ENCODE peak calls at places on chromosomes 12 and 14, in eight cellular contexts. One of them, this sample, is unnamed.

GRCh38 chr14:33902363-33902762 is 48.5 kb downstream of the EGLN3 start:
- DNase-seq in GM20000: no peak
- DNase-seq in dorsolateral prefrontal cortex: no peak
- DNase-seq in HCT116: no peak
- DNase-seq in BJ: no peak
- DNase-seq in neural crest cell: no peak
- DNase-seq in ovary: no peak
- DNase-seq in bronchial epithelial cell: no peak
- DNase-seq in this sample: no peak

GRCh38 chr12:49121047-49121696 is 10.0 kb downstream of the TUBA1B start:
- DNase-seq in GM20000: no peak
- DNase-seq in dorsolateral prefrontal cortex: peak
- DNase-seq in HCT116: peak
- DNase-seq in BJ: no peak
- DNase-seq in neural crest cell: peak
- DNase-seq in ovary: no peak
- DNase-seq in bronchial epithelial cell: peak
- DNase-seq in this sample: no peak

GRCh38 chr14:37602605-37603453 is 7.4 kb downstream of the TTC6 start:
- DNase-seq in GM20000: no peak
- DNase-seq in dorsolateral prefrontal cortex: no peak
- DNase-seq in HCT116: no peak
- DNase-seq in BJ: no peak
- DNase-seq in neural crest cell: no peak
- DNase-seq in ovary: no peak
- DNase-seq in bronchial epithelial cell: no peak
- DNase-seq in this sample: no peak

GRCh38 chr14:22305563-22306127 is 283.4 kb downstream of the DAD1 start:
- DNase-seq in GM20000: peak
- DNase-seq in dorsolateral prefrontal cortex: no peak
- DNase-seq in HCT116: no peak
- DNase-seq in BJ: no peak
- DNase-seq in neural crest cell: no peak
- DNase-seq in ovary: no peak
- DNase-seq in bronchial epithelial cell: no peak
- DNase-seq in this sample: no peak

GRCh38 chr12:113055594-113056380 is 743 bp upstream of the DTX1 start:
- DNase-seq in GM20000: peak
- DNase-seq in dorsolateral prefrontal cortex: no peak
- DNase-seq in HCT116: no peak
- DNase-seq in BJ: no peak
- DNase-seq in neural crest cell: no peak
- DNase-seq in ovary: no peak
- DNase-seq in bronchial epithelial cell: no peak
- DNase-seq in this sample: no peak

GRCh38 chr14:60310086-60310684 is 61.2 kb downstream of the PPM1A start:
- DNase-seq in GM20000: no peak
- DNase-seq in dorsolateral prefrontal cortex: no peak
- DNase-seq in HCT116: no peak
- DNase-seq in BJ: no peak
- DNase-seq in neural crest cell: no peak
- DNase-seq in ovary: no peak
- DNase-seq in bronchial epithelial cell: no peak
- DNase-seq in this sample: no peak

GRCh38 chr14:104843006-104843405 is 22.1 kb upstream of the CEP170B start:
- DNase-seq in GM20000: no peak
- DNase-seq in dorsolateral prefrontal cortex: no peak
- DNase-seq in HCT116: no peak
- DNase-seq in BJ: no peak
- DNase-seq in neural crest cell: no peak
- DNase-seq in ovary: no peak
- DNase-seq in bronchial epithelial cell: no peak
- DNase-seq in this sample: no peak

GRCh38 chr12:93380480-93381121 is 2.9 kb downstream of the NUDT4 start:
- DNase-seq in GM20000: no peak
- DNase-seq in dorsolateral prefrontal cortex: no peak
- DNase-seq in HCT116: no peak
- DNase-seq in BJ: no peak
- DNase-seq in neural crest cell: no peak
- DNase-seq in ovary: no peak
- DNase-seq in bronchial epithelial cell: peak
- DNase-seq in this sample: no peak

GRCh38 chr12:72747460-72747859 is 475.3 kb downstream of the TRHDE start:
- DNase-seq in GM20000: no peak
- DNase-seq in dorsolateral prefrontal cortex: no peak
- DNase-seq in HCT116: no peak
- DNase-seq in BJ: no peak
- DNase-seq in neural crest cell: no peak
- DNase-seq in ovary: no peak
- DNase-seq in bronchial epithelial cell: no peak
- DNase-seq in this sample: no peak

GRCh38 chr14:24110060-24110459 is 4.5 kb upstream of the DCAF11 start:
- DNase-seq in GM20000: no peak
- DNase-seq in dorsolateral prefrontal cortex: no peak
- DNase-seq in HCT116: no peak
- DNase-seq in BJ: no peak
- DNase-seq in neural crest cell: no peak
- DNase-seq in ovary: no peak
- DNase-seq in bronchial epithelial cell: peak
- DNase-seq in this sample: no peak

DNA sequence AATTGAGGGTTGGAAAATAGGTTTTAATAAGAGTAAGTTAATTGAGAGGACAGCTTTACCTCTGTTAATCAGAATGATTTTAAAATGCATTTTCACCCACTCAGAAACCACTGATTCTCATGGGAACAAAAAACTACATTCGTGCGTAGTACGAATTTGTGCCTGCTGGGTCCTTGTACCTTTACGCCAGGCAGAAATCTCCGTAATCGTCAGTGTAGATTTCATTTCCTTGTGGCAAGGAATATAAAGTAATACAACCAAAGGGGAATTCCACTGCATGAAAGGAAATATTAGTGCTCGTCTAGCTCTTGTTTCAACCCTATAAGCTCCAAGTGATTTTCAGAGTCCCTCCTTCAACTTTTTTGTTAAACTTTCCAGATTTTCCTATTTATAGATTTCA is 90.5 kb downstream of the ETV6 start:
- DNase-seq in GM20000: no peak
- DNase-seq in dorsolateral prefrontal cortex: no peak
- DNase-seq in HCT116: no peak
- DNase-seq in BJ: no peak
- DNase-seq in neural crest cell: no peak
- DNase-seq in ovary: no peak
- DNase-seq in bronchial epithelial cell: peak
- DNase-seq in this sample: no peak
- TF ChIP-seq CTCF in GM20000: no peak
- TF ChIP-seq CTCF in dorsolateral prefrontal cortex: no peak
- TF ChIP-seq CTCF in HCT116: no peak
- TF ChIP-seq CTCF in BJ: no peak
- TF ChIP-seq CTCF in neural crest cell: no peak
- TF ChIP-seq CTCF in ovary: no peak
- TF ChIP-seq CTCF in bronchial epithelial cell: no peak
- TF ChIP-seq CTCF in this sample: no peak

GRCh38 chr14:39431416-39432178 is 636 bp downstream of the FBXO33 start:
- DNase-seq in GM20000: peak
- DNase-seq in dorsolateral prefrontal cortex: peak
- DNase-seq in HCT116: peak
- DNase-seq in BJ: no peak
- DNase-seq in neural crest cell: peak
- DNase-seq in ovary: peak
- DNase-seq in bronchial epithelial cell: peak
- DNase-seq in this sample: peak

GRCh38 chr14:39433452-39433813 is 1.2 kb upstream of the FBXO33 start:
- DNase-seq in GM20000: no peak
- DNase-seq in dorsolateral prefrontal cortex: no peak
- DNase-seq in HCT116: no peak
- DNase-seq in BJ: no peak
- DNase-seq in neural crest cell: no peak
- DNase-seq in ovary: no peak
- DNase-seq in bronchial epithelial cell: no peak
- DNase-seq in this sample: no peak

GRCh38 chr14:39432179-39432618 is at the start of gene FBXO33:
- DNase-seq in GM20000: peak
- DNase-seq in dorsolateral prefrontal cortex: peak
- DNase-seq in HCT116: peak
- DNase-seq in BJ: peak
- DNase-seq in neural crest cell: peak
- DNase-seq in ovary: peak
- DNase-seq in bronchial epithelial cell: peak
- DNase-seq in this sample: peak

GRCh38 chr14:39434401-39434800 is 2.2 kb upstream of the FBXO33 start:
- DNase-seq in GM20000: no peak
- DNase-seq in dorsolateral prefrontal cortex: no peak
- DNase-seq in HCT116: no peak
- DNase-seq in BJ: no peak
- DNase-seq in neural crest cell: no peak
- DNase-seq in ovary: no peak
- DNase-seq in bronchial epithelial cell: peak
- DNase-seq in this sample: no peak

DNA sequence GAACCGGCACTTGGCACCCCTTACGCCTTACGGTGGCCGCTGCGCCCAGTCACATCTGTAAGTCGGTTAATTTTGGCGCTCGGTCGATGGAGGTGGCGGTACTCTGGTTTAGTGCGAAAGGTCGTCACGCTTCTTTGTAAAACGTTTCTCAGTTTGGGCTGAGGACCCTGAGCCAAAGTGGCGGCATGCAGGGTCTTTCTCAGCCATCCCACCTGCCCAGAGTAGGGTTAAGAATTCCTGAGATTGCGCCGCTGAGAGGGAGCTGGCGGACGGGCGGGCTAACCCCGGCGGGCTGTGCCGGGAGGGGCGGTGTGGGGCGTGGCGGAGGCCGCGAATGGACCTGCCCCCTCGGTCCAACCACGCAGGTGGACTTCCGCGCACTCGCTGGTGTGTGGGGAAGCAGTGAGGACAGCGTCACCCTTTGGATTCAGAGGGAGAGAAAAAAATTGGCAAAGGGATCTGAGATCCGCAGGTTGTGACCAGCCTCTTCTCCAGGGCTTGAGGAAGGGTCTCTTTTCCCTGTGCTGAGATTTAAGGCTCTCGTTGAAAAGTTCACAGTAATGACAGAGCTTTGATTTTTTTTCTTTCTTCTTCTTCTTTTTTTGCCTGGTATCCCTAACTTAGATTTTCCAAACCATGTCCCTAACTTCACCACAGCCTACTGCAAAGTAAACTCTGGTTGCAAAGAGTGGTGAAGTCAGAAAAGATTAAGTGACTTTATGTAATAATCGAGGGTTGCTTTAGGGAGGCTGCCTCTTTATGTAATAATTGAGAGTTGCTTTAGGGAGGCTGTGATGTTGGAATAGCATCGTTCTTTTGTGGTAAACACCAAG is 602 bp upstream of the FBXO33 start:
- DNase-seq in GM20000: peak
- DNase-seq in dorsolateral prefrontal cortex: peak
- DNase-seq in HCT116: peak
- DNase-seq in BJ: peak
- DNase-seq in neural crest cell: peak
- DNase-seq in ovary: peak
- DNase-seq in bronchial epithelial cell: peak
- DNase-seq in this sample: peak
- TF ChIP-seq CTCF in GM20000: peak
- TF ChIP-seq CTCF in dorsolateral prefrontal cortex: no peak
- TF ChIP-seq CTCF in HCT116: no peak
- TF ChIP-seq CTCF in BJ: peak
- TF ChIP-seq CTCF in neural crest cell: no peak
- TF ChIP-seq CTCF in ovary: peak
- TF ChIP-seq CTCF in bronchial epithelial cell: peak
- TF ChIP-seq CTCF in this sample: peak

DNA sequence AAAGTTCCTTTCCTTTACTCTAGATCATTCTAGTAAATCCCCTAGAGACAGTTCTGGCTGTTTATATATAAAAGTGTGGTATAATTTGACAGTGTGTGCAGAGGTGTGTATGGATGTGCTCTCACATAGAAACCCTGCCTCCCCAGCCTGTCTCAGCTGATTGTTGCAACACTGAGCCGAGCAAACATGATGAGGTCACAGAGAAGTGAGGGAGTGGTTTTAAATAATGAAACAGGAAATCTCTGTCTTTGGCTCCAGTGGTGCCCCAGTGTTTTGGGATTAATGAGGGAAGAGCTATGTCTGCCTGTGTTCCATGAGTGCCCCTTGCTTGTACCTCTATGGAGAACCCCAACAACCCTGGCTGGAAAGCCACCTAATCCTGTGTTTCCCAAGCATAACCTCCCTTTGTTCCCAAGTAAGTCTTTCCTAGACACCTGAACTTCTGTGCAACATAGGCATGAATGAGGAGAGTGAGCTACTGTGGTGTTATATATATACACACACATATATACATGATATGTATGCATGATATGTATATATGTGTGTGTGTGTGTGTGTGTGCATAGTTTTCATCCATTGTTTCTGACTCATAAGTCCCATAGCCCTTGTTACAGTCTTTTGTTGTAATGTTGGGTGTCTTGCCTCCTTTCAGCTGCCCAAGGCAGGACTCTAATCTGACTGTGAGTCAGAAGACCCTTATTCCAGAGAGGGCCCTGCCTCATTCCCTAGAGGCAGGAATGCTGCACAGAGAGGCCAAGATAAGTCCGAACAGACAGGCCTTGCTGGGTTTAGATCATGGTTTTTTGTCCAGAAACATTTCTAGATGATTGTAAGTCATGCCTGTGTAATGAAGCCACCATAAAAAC is 18.0 kb downstream of the TRAF3 start:
- DNase-seq in GM20000: peak
- DNase-seq in dorsolateral prefrontal cortex: no peak
- DNase-seq in HCT116: no peak
- DNase-seq in BJ: peak
- DNase-seq in neural crest cell: no peak
- DNase-seq in ovary: no peak
- DNase-seq in bronchial epithelial cell: peak
- DNase-seq in this sample: peak
- TF ChIP-seq CTCF in GM20000: no peak
- TF ChIP-seq CTCF in dorsolateral prefrontal cortex: no peak
- TF ChIP-seq CTCF in HCT116: no peak
- TF ChIP-seq CTCF in BJ: peak
- TF ChIP-seq CTCF in neural crest cell: no peak
- TF ChIP-seq CTCF in ovary: no peak
- TF ChIP-seq CTCF in bronchial epithelial cell: peak
- TF ChIP-seq CTCF in this sample: no peak

DNA sequence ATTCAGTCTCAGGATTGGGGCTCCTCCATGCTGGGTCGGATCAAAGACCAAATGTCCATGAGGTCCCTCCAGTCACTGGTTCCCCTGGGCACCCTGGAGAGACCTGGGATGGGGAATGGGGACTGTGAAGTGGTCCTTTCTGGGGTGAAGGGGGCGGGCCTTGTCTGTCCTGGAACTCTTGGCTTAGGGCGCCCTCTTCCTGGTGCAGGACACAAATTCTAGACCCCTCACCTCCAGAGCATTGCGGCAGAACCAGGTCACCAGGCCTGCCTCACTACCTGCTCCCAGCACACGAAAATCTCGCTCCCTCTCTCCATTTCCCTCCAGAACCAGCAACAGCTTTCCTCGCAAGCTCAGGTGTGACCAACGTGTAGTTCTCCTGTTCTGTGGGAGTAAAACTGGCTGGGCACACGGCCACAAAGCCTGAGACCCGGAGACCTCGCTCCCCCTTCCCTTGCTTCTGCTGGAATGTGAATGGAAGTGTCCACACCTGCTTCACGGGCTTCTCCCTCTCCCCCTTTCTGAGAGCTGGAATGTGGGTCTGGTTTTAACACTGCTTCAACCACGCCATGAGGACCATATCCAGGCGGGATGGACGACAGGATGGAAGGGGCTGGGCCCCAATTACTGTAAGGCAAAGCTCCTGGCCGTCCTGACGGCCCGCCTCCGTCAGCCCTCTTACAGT is 112.7 kb downstream of the SCARB1 start:
- DNase-seq in GM20000: no peak
- DNase-seq in dorsolateral prefrontal cortex: no peak
- DNase-seq in HCT116: no peak
- DNase-seq in BJ: no peak
- DNase-seq in neural crest cell: no peak
- DNase-seq in ovary: no peak
- DNase-seq in bronchial epithelial cell: no peak
- DNase-seq in this sample: no peak
- TF ChIP-seq CTCF in GM20000: no peak
- TF ChIP-seq CTCF in dorsolateral prefrontal cortex: no peak
- TF ChIP-seq CTCF in HCT116: peak
- TF ChIP-seq CTCF in BJ: no peak
- TF ChIP-seq CTCF in neural crest cell: no peak
- TF ChIP-seq CTCF in ovary: no peak
- TF ChIP-seq CTCF in bronchial epithelial cell: no peak
- TF ChIP-seq CTCF in this sample: no peak